ENCODE peak calls at places on chromosome 16, in nine cellular contexts. One of them, this sample, is unnamed.

GRCh38 chr16:3467920-3468319 is 24.4 kb downstream of the NAA60 start:
- DNase-seq in AG09309: no peak
- DNase-seq in activated T-cell treated with anti-CD3 and anti-CD28 coated beads for 1 hour: no peak
- DNase-seq in left ventricle myocardium inferior: no peak
- DNase-seq in pancreas: no peak
- DNase-seq in stimulated activated CD4-positive, alpha-beta T cell treated with anti-CD3 and anti-CD28 coated beads, Interleukin-15, amount 100 ng/mL, for 1 hour: no peak
- DNase-seq in left kidney: peak
- DNase-seq in activated T-helper 9 cell treated with anti-CD3 and anti-CD28 coated beads, Interleukin-2, amount 50 U/mL, for 16 hours: no peak
- DNase-seq in activated T-helper 1 cell treated with Interleukin-2 at 50 U/mL for 16 hours: no peak
- DNase-seq in this sample: no peak

GRCh38 chr16:56226840-56227525 is 35.7 kb downstream of the GNAO1 start:
- DNase-seq in left ventricle myocardium inferior: no peak
- DNase-seq in left kidney: no peak
- DNase-seq in AG09309: no peak
- DNase-seq in stimulated activated CD4-positive, alpha-beta T cell treated with anti-CD3 and anti-CD28 coated beads, Interleukin-15, amount 100 ng/mL, for 1 hour: no peak
- DNase-seq in pancreas: no peak
- DNase-seq in activated T-cell treated with anti-CD3 and anti-CD28 coated beads for 1 hour: no peak
- DNase-seq in activated T-helper 1 cell treated with Interleukin-2 at 50 U/mL for 16 hours: no peak
- DNase-seq in activated T-helper 9 cell treated with anti-CD3 and anti-CD28 coated beads, Interleukin-2, amount 50 U/mL, for 16 hours: no peak
- DNase-seq in this sample: no peak

GRCh38 chr16:12336158-12336557 is 359.6 kb downstream of the SNX29 start:
- DNase-seq in AG09309: no peak
- DNase-seq in pancreas: no peak
- DNase-seq in left kidney: peak
- DNase-seq in activated T-helper 9 cell treated with anti-CD3 and anti-CD28 coated beads, Interleukin-2, amount 50 U/mL, for 16 hours: no peak
- DNase-seq in activated T-cell treated with anti-CD3 and anti-CD28 coated beads for 1 hour: no peak
- DNase-seq in stimulated activated CD4-positive, alpha-beta T cell treated with anti-CD3 and anti-CD28 coated beads, Interleukin-15, amount 100 ng/mL, for 1 hour: no peak
- DNase-seq in activated T-helper 1 cell treated with Interleukin-2 at 50 U/mL for 16 hours: no peak
- DNase-seq in left ventricle myocardium inferior: peak
- DNase-seq in this sample: no peak

GRCh38 chr16:10577305-10578202 is 2.8 kb downstream of the EMP2 start:
- DNase-seq in AG09309: no peak
- DNase-seq in left kidney: peak
- DNase-seq in stimulated activated CD4-positive, alpha-beta T cell treated with anti-CD3 and anti-CD28 coated beads, Interleukin-15, amount 100 ng/mL, for 1 hour: no peak
- DNase-seq in activated T-cell treated with anti-CD3 and anti-CD28 coated beads for 1 hour: no peak
- DNase-seq in left ventricle myocardium inferior: peak
- DNase-seq in pancreas: peak
- DNase-seq in activated T-helper 9 cell treated with anti-CD3 and anti-CD28 coated beads, Interleukin-2, amount 50 U/mL, for 16 hours: no peak
- DNase-seq in activated T-helper 1 cell treated with Interleukin-2 at 50 U/mL for 16 hours: no peak
- DNase-seq in this sample: peak

GRCh38 chr16:21126518-21126917 is 24.1 kb downstream of the DNAH3 start:
- DNase-seq in AG09309: no peak
- DNase-seq in left kidney: no peak
- DNase-seq in activated T-cell treated with anti-CD3 and anti-CD28 coated beads for 1 hour: no peak
- DNase-seq in activated T-helper 1 cell treated with Interleukin-2 at 50 U/mL for 16 hours: no peak
- DNase-seq in left ventricle myocardium inferior: no peak
- DNase-seq in stimulated activated CD4-positive, alpha-beta T cell treated with anti-CD3 and anti-CD28 coated beads, Interleukin-15, amount 100 ng/mL, for 1 hour: no peak
- DNase-seq in pancreas: no peak
- DNase-seq in activated T-helper 9 cell treated with anti-CD3 and anti-CD28 coated beads, Interleukin-2, amount 50 U/mL, for 16 hours: no peak
- DNase-seq in this sample: no peak

GRCh38 chr16:48450367-48450766 is 65.2 kb upstream of the SIAH1 start:
- DNase-seq in pancreas: no peak
- DNase-seq in left kidney: no peak
- DNase-seq in activated T-helper 1 cell treated with Interleukin-2 at 50 U/mL for 16 hours: no peak
- DNase-seq in activated T-cell treated with anti-CD3 and anti-CD28 coated beads for 1 hour: no peak
- DNase-seq in left ventricle myocardium inferior: no peak
- DNase-seq in AG09309: no peak
- DNase-seq in activated T-helper 9 cell treated with anti-CD3 and anti-CD28 coated beads, Interleukin-2, amount 50 U/mL, for 16 hours: no peak
- DNase-seq in stimulated activated CD4-positive, alpha-beta T cell treated with anti-CD3 and anti-CD28 coated beads, Interleukin-15, amount 100 ng/mL, for 1 hour: no peak
- DNase-seq in this sample: no peak

GRCh38 chr16:52496051-52496876 is 50.7 kb downstream of the TOX3 start:
- DNase-seq in stimulated activated CD4-positive, alpha-beta T cell treated with anti-CD3 and anti-CD28 coated beads, Interleukin-15, amount 100 ng/mL, for 1 hour: no peak
- DNase-seq in pancreas: no peak
- DNase-seq in activated T-helper 9 cell treated with anti-CD3 and anti-CD28 coated beads, Interleukin-2, amount 50 U/mL, for 16 hours: no peak
- DNase-seq in activated T-helper 1 cell treated with Interleukin-2 at 50 U/mL for 16 hours: no peak
- DNase-seq in AG09309: no peak
- DNase-seq in activated T-cell treated with anti-CD3 and anti-CD28 coated beads for 1 hour: no peak
- DNase-seq in left kidney: no peak
- DNase-seq in left ventricle myocardium inferior: no peak
- DNase-seq in this sample: no peak

GRCh38 chr16:57628008-57628781 is at the start of gene ADGRG1:
- DNase-seq in left ventricle myocardium inferior: peak
- DNase-seq in activated T-cell treated with anti-CD3 and anti-CD28 coated beads for 1 hour: no peak
- DNase-seq in activated T-helper 9 cell treated with anti-CD3 and anti-CD28 coated beads, Interleukin-2, amount 50 U/mL, for 16 hours: peak
- DNase-seq in stimulated activated CD4-positive, alpha-beta T cell treated with anti-CD3 and anti-CD28 coated beads, Interleukin-15, amount 100 ng/mL, for 1 hour: peak
- DNase-seq in AG09309: peak
- DNase-seq in pancreas: peak
- DNase-seq in activated T-helper 1 cell treated with Interleukin-2 at 50 U/mL for 16 hours: no peak
- DNase-seq in left kidney: peak
- DNase-seq in this sample: peak

GRCh38 chr16:24973771-24974461 is 41.3 kb downstream of the ARHGAP17 start:
- DNase-seq in activated T-helper 1 cell treated with Interleukin-2 at 50 U/mL for 16 hours: no peak
- DNase-seq in activated T-helper 9 cell treated with anti-CD3 and anti-CD28 coated beads, Interleukin-2, amount 50 U/mL, for 16 hours: no peak
- DNase-seq in left kidney: no peak
- DNase-seq in activated T-cell treated with anti-CD3 and anti-CD28 coated beads for 1 hour: no peak
- DNase-seq in AG09309: no peak
- DNase-seq in pancreas: no peak
- DNase-seq in stimulated activated CD4-positive, alpha-beta T cell treated with anti-CD3 and anti-CD28 coated beads, Interleukin-15, amount 100 ng/mL, for 1 hour: no peak
- DNase-seq in left ventricle myocardium inferior: no peak
- DNase-seq in this sample: no peak

GRCh38 chr16:19831678-19832077 is 53.0 kb downstream of the GPRC5B start:
- DNase-seq in AG09309: no peak
- DNase-seq in left ventricle myocardium inferior: no peak
- DNase-seq in activated T-helper 1 cell treated with Interleukin-2 at 50 U/mL for 16 hours: no peak
- DNase-seq in activated T-helper 9 cell treated with anti-CD3 and anti-CD28 coated beads, Interleukin-2, amount 50 U/mL, for 16 hours: no peak
- DNase-seq in activated T-cell treated with anti-CD3 and anti-CD28 coated beads for 1 hour: no peak
- DNase-seq in pancreas: no peak
- DNase-seq in stimulated activated CD4-positive, alpha-beta T cell treated with anti-CD3 and anti-CD28 coated beads, Interleukin-15, amount 100 ng/mL, for 1 hour: no peak
- DNase-seq in left kidney: peak
- DNase-seq in this sample: no peak

GRCh38 chr16:23836404-23837291 is 865 bp downstream of the PRKCB start:
- DNase-seq in left ventricle myocardium inferior: peak
- DNase-seq in stimulated activated CD4-positive, alpha-beta T cell treated with anti-CD3 and anti-CD28 coated beads, Interleukin-15, amount 100 ng/mL, for 1 hour: peak
- DNase-seq in left kidney: peak
- DNase-seq in pancreas: no peak
- DNase-seq in activated T-helper 9 cell treated with anti-CD3 and anti-CD28 coated beads, Interleukin-2, amount 50 U/mL, for 16 hours: peak
- DNase-seq in activated T-helper 1 cell treated with Interleukin-2 at 50 U/mL for 16 hours: peak
- DNase-seq in activated T-cell treated with anti-CD3 and anti-CD28 coated beads for 1 hour: peak
- DNase-seq in AG09309: no peak
- DNase-seq in this sample: peak

GRCh38 chr16:83136924-83137323 is 510.2 kb downstream of the CDH13 start:
- DNase-seq in stimulated activated CD4-positive, alpha-beta T cell treated with anti-CD3 and anti-CD28 coated beads, Interleukin-15, amount 100 ng/mL, for 1 hour: no peak
- DNase-seq in activated T-helper 9 cell treated with anti-CD3 and anti-CD28 coated beads, Interleukin-2, amount 50 U/mL, for 16 hours: no peak
- DNase-seq in pancreas: no peak
- DNase-seq in left ventricle myocardium inferior: no peak
- DNase-seq in AG09309: no peak
- DNase-seq in left kidney: peak
- DNase-seq in activated T-cell treated with anti-CD3 and anti-CD28 coated beads for 1 hour: no peak
- DNase-seq in activated T-helper 1 cell treated with Interleukin-2 at 50 U/mL for 16 hours: no peak
- DNase-seq in this sample: no peak

GRCh38 chr16:2740476-2740875 is 12.0 kb upstream of the SRRM2 start:
- DNase-seq in AG09309: no peak
- DNase-seq in activated T-helper 1 cell treated with Interleukin-2 at 50 U/mL for 16 hours: no peak
- DNase-seq in left ventricle myocardium inferior: no peak
- DNase-seq in activated T-cell treated with anti-CD3 and anti-CD28 coated beads for 1 hour: no peak
- DNase-seq in left kidney: no peak
- DNase-seq in pancreas: no peak
- DNase-seq in stimulated activated CD4-positive, alpha-beta T cell treated with anti-CD3 and anti-CD28 coated beads, Interleukin-15, amount 100 ng/mL, for 1 hour: no peak
- DNase-seq in activated T-helper 9 cell treated with anti-CD3 and anti-CD28 coated beads, Interleukin-2, amount 50 U/mL, for 16 hours: no peak
- DNase-seq in this sample: no peak

This sample was measured in H9.